ENCODE peak calls at places on chromosome 19, in seven cellular contexts. Q is gastrocnemius medialis, H is iPS DF 6.9, K is transverse colon, S is ovary, Z is uterus, D is body of pancreas. I is an unnamed sample.
A peak's percentile ranks its signal among the peaks of the same experiment; 100 is the strongest.

GRCh38 chr19:1471514-1472107 is 7.4 kb downstream of the C19orf25 start:
- DNase-seq in K (no peak), D (no peak), Q (no peak), Z (no peak), S (no peak), H (no peak), I (peak; percentile 17)

GRCh38 chr19:44660081-44660480 is 11.2 kb upstream of the CEACAM19 start:
- DNase-seq in Z (no peak), S (no peak), H (no peak), D (no peak), Q (no peak), K (no peak), I (no peak)

GRCh38 chr19:57171551-57172081 is 4.3 kb upstream of the DUXA start:
- DNase-seq in S (peak; percentile 62), Q (no peak), Z (peak; percentile 19), D (peak; percentile 54), K (peak; percentile 10), H (no peak), I (peak; percentile 37)

GRCh38 chr19:12647047-12647446 is 19.5 kb downstream of the MAN2B1 start:
- DNase-seq in D (peak; percentile 21), Q (no peak), H (no peak), Z (no peak), K (no peak), S (no peak), I (no peak)

GRCh38 chr19:1974381-1975066 is 33.6 kb downstream of the CSNK1G2 start:
- DNase-seq in Z (no peak), K (no peak), Q (no peak), D (no peak), S (no peak), H (no peak), I (no peak)

GRCh38 chr19:51691122-51692064 is 1.7 kb upstream of the SPACA6 start:
- DNase-seq in Q (no peak), S (peak; percentile 51), H (peak; percentile 31), Z (no peak), D (no peak), K (no peak), I (no peak)

GRCh38 chr19:53147645-53148044 is 11.2 kb downstream of the ZNF347 start:
- DNase-seq in S (no peak), Q (no peak), Z (no peak), H (no peak), K (no peak), D (no peak), I (no peak)

GRCh38 chr19:53977991-53978731 is 13.3 kb upstream of the CACNG6 start:
- DNase-seq in Z (peak; percentile 21), H (peak; percentile 98), Q (peak; percentile 90), D (peak; percentile 31), S (no peak), K (no peak), I (peak; percentile 78)

GRCh38 chr19:13012690-13013608 is 17.7 kb downstream of the NFIX start:
- DNase-seq in Z (peak; percentile 88), H (no peak), Q (peak; percentile 93), D (no peak), K (peak; percentile 74), S (peak; percentile 86), I (peak; percentile 57)

GRCh38 chr19:45382426-45382825 is 12.1 kb upstream of the ERCC2 start:
- DNase-seq in Q (no peak), K (no peak), D (no peak), Z (no peak), S (no peak), H (no peak), I (no peak)

GRCh38 chr19:52963229-52963760 is 614 bp upstream of the ZNF816 start:
- DNase-seq in Z (peak; percentile 20), S (peak; percentile 38), H (no peak), Q (no peak), K (peak; percentile 17), D (peak; percentile 18), I (no peak)

GRCh38 chr19:17577698-17578097 is 22.2 kb downstream of the COLGALT1 start:
- DNase-seq in Q (no peak), K (no peak), Z (no peak), S (no peak), D (no peak), H (no peak), I (no peak)

GRCh38 chr19:17579523-17580244 is 24.2 kb downstream of the COLGALT1 start:
- DNase-seq in Q (peak; percentile 36), Z (peak; percentile 40), K (peak; percentile 78), S (peak; percentile 77), D (no peak), H (peak; percentile 88), I (peak; percentile 55)

GRCh38 chr19:17582613-17583012 is 27.2 kb downstream of the COLGALT1 start:
- DNase-seq in S (no peak), D (no peak), K (no peak), Q (no peak), Z (no peak), H (no peak), I (no peak)

GRCh38 chr19:17581211-17581874 is 25.9 kb downstream of the COLGALT1 start:
- DNase-seq in D (no peak), H (no peak), Q (no peak), Z (no peak), K (no peak), S (no peak), I (no peak)

DNA sequence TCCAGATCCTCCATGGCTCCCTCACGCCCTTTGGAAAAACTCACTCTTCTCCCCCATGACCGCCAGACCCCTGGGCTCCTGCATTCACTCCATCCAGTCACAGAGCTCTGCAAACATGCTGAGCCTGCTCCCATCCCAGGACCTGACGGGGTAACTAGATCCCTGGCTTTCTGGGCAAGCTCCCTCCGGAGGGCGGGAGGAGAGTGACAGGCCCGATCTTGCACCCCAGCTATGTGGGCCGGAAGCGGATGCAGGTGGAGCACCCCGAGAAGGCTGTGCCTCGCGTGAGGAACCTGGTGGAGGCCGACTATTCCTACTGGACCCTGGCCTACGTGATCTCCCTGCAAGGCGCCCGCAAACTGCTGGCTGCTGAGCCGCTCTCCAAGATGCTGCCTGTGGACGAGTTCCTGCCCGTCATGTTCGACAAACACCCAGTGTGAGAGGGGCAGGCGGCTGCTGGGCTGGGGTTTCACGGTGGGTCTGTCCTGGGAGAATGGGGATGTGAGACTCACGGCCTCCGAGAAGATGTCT is 25.1 kb downstream of the COLGALT1 start:
- DNase-seq in D (no peak), H (no peak), S (no peak), Q (no peak), Z (no peak), K (no peak), I (no peak)
- H3K36me3 ChIP-seq in D (no peaks in the 10 kb centered on the region), H (peaks cover 15% of the 10 kb centered on the region), S (no peaks in the 10 kb centered on the region), Q (no peaks in the 10 kb centered on the region), Z (no peaks in the 10 kb centered on the region), K (no peaks in the 10 kb centered on the region), I (peaks cover 70% of the 10 kb centered on the region)

DNA sequence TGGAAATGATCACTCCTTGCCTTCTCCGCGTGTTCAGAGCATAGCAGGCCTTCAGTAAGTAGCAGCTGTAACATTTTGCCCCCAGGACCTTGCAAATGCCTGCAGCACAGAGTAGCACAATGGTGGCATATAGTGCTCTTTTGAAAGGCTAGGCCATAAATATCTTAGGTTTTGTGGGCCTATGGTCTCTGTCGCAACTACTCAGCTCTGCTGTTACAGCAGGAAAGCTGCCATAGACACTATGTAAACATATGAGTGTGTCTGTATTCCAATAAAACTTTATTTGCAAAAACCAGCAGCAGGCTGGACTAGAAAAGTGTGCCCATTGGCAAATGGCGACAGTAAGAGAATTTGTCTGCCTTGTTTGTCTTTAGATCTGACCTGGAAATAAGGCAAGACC is 9.4 kb downstream of the ITPKC start:
- DNase-seq in S (no peak), H (no peak), K (no peak), Q (no peak), Z (no peak), D (no peak), I (no peak)
- H3K36me3 ChIP-seq in S (no peaks in the 10 kb centered on the region), H (no peaks in the 10 kb centered on the region), K (no peaks in the 10 kb centered on the region), Q (no peaks in the 10 kb centered on the region), Z (no peaks in the 10 kb centered on the region), D (peaks cover 5% of the 10 kb centered on the region), I (peaks cover 6% of the 10 kb centered on the region)

DNA sequence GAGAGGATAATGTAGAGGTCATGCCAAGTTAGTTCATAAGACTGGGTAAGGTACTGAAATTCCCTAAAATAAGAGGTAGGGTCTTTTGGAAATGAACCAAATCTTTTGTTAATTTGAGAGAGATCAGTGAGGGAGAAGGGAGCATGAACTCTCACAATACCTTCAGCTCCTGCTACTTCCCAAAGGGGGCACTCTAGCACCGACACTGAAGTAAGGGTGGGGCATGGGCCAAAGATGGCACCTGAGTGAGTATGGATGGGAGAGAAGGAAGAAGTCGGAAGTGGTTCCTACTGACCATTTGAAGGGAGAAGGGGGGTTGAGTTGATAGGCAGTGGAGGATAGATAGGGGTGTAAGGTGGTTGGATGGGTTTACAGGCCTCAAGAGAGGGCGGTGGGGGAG is 86.6 kb downstream of the ZNF737 start:
- DNase-seq in H (no peak), S (no peak), Q (no peak), Z (no peak), K (no peak), D (no peak), I (no peak)
- H3K36me3 ChIP-seq in H (no peaks in the 10 kb centered on the region), S (no peaks in the 10 kb centered on the region), Q (no peaks in the 10 kb centered on the region), Z (no peaks in the 10 kb centered on the region), K (no peaks in the 10 kb centered on the region), D (no peaks in the 10 kb centered on the region), I (no peaks in the 10 kb centered on the region)

DNA sequence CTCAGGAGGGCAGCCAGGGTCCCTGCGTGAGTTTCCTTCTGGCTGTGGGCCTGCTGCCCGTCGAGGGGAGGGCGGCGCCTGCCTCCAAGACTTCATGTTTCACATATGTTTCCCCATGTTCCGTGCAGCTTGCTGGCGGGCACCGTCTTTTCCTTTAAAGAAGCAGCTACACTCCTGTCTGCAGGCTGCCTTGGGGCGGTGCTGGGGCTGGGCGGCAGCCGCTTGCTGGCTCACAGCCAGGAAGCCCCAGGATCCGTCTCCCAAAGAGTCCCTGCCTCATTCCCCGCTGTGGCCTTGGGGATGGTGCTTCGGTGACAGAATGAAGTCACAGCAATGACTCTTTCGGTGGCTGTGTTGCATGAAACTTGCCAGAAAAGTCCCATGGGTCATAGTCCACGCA is 24.9 kb downstream of the PIAS4 start:
- DNase-seq in D (no peak), Q (no peak), K (no peak), S (no peak), H (no peak), Z (no peak), I (no peak)
- H3K36me3 ChIP-seq in D (peaks cover 5% of the 10 kb centered on the region), Q (no peaks in the 10 kb centered on the region), K (no peaks in the 10 kb centered on the region), S (no peaks in the 10 kb centered on the region), H (peaks cover 44% of the 10 kb centered on the region), Z (no peaks in the 10 kb centered on the region), I (peaks cover 20% of the 10 kb centered on the region)